ENCODE peak calls at places on chromosomes 13 and 19, in four cellular contexts. C is H9, Q is posterior cingulate gyrus, Z is left kidney. J is an unnamed sample.

GRCh38 chr19:8361921-8362793 is 1.8 kb upstream of the ANGPTL4 start:
- DNase-seq in Q (peak), Z (peak), C (no peak), J (peak)

GRCh38 chr19:52665529-52665928 is 27.4 kb upstream of the ZNF83 start:
- DNase-seq in Z (no peak), C (no peak), Q (no peak), J (no peak)

GRCh38 chr13:68616600-68617222 is 1386.6 kb upstream of the PCDH9 start:
- DNase-seq in Z (no peak), C (no peak), Q (no peak), J (peak)

GRCh38 chr13:35771898-35772297 is 295.4 kb upstream of the MAB21L1 start:
- DNase-seq in Z (peak), Q (no peak), C (no peak), J (no peak)

GRCh38 chr13:96968027-96968426 is 26.2 kb downstream of the OXGR1 start:
- DNase-seq in C (no peak), Q (no peak), Z (peak), J (no peak)

GRCh38 chr19:38869836-38870607 is 8.1 kb downstream of the RINL start:
- DNase-seq in Q (peak), C (peak), Z (peak), J (peak)

GRCh38 chr19:16088351-16088984 is 12.2 kb downstream of the TPM4 start:
- DNase-seq in Z (peak), Q (no peak), C (no peak), J (no peak)

GRCh38 chr19:41226053-41226873 is 7.2 kb downstream of the AXL start:
- DNase-seq in Q (peak), Z (peak), C (peak), J (no peak)

GRCh38 chr13:81929988-81930387 is 1589.1 kb upstream of the SPRY2 start:
- DNase-seq in Q (no peak), Z (peak), C (peak), J (no peak)

GRCh38 chr19:38898788-38899446 is 501 bp downstream of the SIRT2 start:
- DNase-seq in Q (no peak), Z (peak), C (no peak), J (no peak)

GRCh38 chr13:101942038-101942437 is 459.8 kb downstream of the FGF14 start:
- DNase-seq in Q (peak), C (no peak), Z (peak), J (no peak)

GRCh38 chr13:99380921-99381645 is 73.9 kb upstream of the GPR183 start:
- DNase-seq in Z (no peak), C (no peak), Q (no peak), J (no peak)

GRCh38 chr13:89457977-89458376 is 1786.8 kb downstream of the SLITRK5 start:
- DNase-seq in C (no peak), Q (no peak), Z (no peak), J (no peak)

GRCh38 chr19:8253678-8254077 is 44.5 kb downstream of the CERS4 start:
- DNase-seq in C (no peak), Q (no peak), Z (no peak), J (no peak)

J was measured in spleen.